ENCODE peak calls at places on chromosomes 6 and 20, in seven cellular contexts. F is cardiac muscle cell, B is WTC11, J is astrocyte, W is heart left ventricle, M is GM20000, Z is pancreas. K is an unnamed sample.
A peak's percentile ranks its signal among the peaks of the same experiment; 100 is the strongest.

GRCh38 chr6:43746071-43746470 is 23.9 kb upstream of the VEGFA start:
- DNase-seq in F (no peak), J (no peak), W (no peak), B (no peak), Z (no peak), M (no peak), K (no peak)

GRCh38 chr20:48617481-48617880 is 210.3 kb downstream of the PREX1 start:
- DNase-seq in J (no peak), F (no peak), M (no peak), W (no peak), B (no peak), Z (no peak), K (no peak)

GRCh38 chr6:22878706-22879105 is 309.3 kb downstream of the HDGFL1 start:
- DNase-seq in W (no peak), Z (no peak), M (no peak), J (peak; percentile 64), B (no peak), F (no peak), K (no peak)

GRCh38 chr6:127818149-127818548 is 82.7 kb downstream of the THEMIS start:
- DNase-seq in B (no peak), J (no peak), W (no peak), Z (no peak), F (no peak), M (no peak), K (no peak)

GRCh38 chr6:137013738-137014602 is 30.8 kb downstream of the IL20RA start:
- DNase-seq in B (no peak), J (peak; percentile 64), M (no peak), W (no peak), Z (no peak), F (peak; percentile 69), K (no peak)

GRCh38 chr20:7911586-7912330 is 28.5 kb downstream of the HAO1 start:
- DNase-seq in M (no peak), W (no peak), J (no peak), F (peak; percentile 18), Z (no peak), B (no peak), K (no peak)

GRCh38 chr6:44630125-44631028 is 242.9 kb downstream of the CDC5L start:
- DNase-seq in F (peak; percentile 86), J (peak; percentile 63), M (peak; percentile 38), Z (no peak), B (peak; percentile 78), W (no peak), K (no peak)

GRCh38 chr6:13351271-13351670 is 22.9 kb upstream of the TBC1D7 start:
- DNase-seq in Z (no peak), F (no peak), M (no peak), B (no peak), W (no peak), J (no peak), K (no peak)

GRCh38 chr6:126826315-126826714 is 292.2 kb upstream of the RSPO3 start:
- DNase-seq in Z (no peak), M (no peak), W (no peak), F (no peak), B (no peak), J (peak; percentile 14), K (no peak)

GRCh38 chr20:32396656-32397160 is 38.6 kb downstream of the ASXL1 start:
- DNase-seq in B (no peak), J (no peak), Z (no peak), F (no peak), W (no peak), M (no peak), K (no peak)

GRCh38 chr6:38876470-38876869 is 161.4 kb downstream of the DNAH8 start:
- DNase-seq in B (no peak), J (peak; percentile 31), W (no peak), Z (no peak), M (peak; percentile 16), F (peak; percentile 58), K (no peak)

GRCh38 chr6:33118525-33119123 is 42.8 kb downstream of the HLA-DPB1 start:
- DNase-seq in F (peak; percentile 62), B (no peak), W (no peak), M (no peak), J (peak; percentile 8), Z (no peak), K (no peak)

GRCh38 chr6:36618366-36619355 is 24.5 kb downstream of the SRSF3 start:
- DNase-seq in Z (no peak), M (no peak), W (no peak), J (no peak), B (peak; percentile 5), F (no peak), K (no peak)

GRCh38 chr6:109441069-109441816 is 719 bp downstream of the SMPD2 start:
- DNase-seq in J (peak; percentile 36), F (peak; percentile 56), M (peak; percentile 56), Z (peak; percentile 65), W (peak; percentile 54), B (peak; percentile 69), K (peak; percentile 60)

GRCh38 chr6:109008537-109008950 is 86.1 kb downstream of the SESN1 start:
- DNase-seq in B (no peak), F (peak; percentile 52), M (no peak), J (peak; percentile 42), Z (no peak), W (no peak), K (no peak)

GRCh38 chr6:57038906-57039305 is 7.6 kb upstream of the KIAA1586 start:
- DNase-seq in F (no peak), M (no peak), J (no peak), B (no peak), W (no peak), Z (no peak), K (no peak)

GRCh38 chr6:57048577-57048976 is 2.1 kb downstream of the KIAA1586 start:
- DNase-seq in B (no peak), J (no peak), Z (no peak), W (no peak), M (no peak), F (no peak), K (no peak)

GRCh38 chr6:57040011-57040410 is 6.5 kb upstream of the KIAA1586 start:
- DNase-seq in Z (no peak), B (peak; percentile 24), W (no peak), M (no peak), J (no peak), F (no peak), K (no peak)

GRCh38 chr6:57044568-57044967 is 1.9 kb upstream of the KIAA1586 start:
- DNase-seq in B (no peak), M (no peak), F (no peak), W (no peak), J (no peak), Z (no peak), K (no peak)
- TF ChIP-seq CTCF in B (no peak), M (no peak), F (no peak), W (no peak), J (no peak), Z (no peak), K (no peak)

GRCh38 chr6:97440590-97441176 is 157.7 kb upstream of the MMS22L start:
- DNase-seq in W (no peak), B (peak; percentile 42), M (no peak), J (peak; percentile 30), Z (no peak), F (peak; percentile 33), K (no peak)
- TF ChIP-seq CTCF in W (no peak), B (no peak), M (no peak), J (peak; percentile 51), Z (no peak), F (peak; percentile 48), K (no peak)

DNA sequence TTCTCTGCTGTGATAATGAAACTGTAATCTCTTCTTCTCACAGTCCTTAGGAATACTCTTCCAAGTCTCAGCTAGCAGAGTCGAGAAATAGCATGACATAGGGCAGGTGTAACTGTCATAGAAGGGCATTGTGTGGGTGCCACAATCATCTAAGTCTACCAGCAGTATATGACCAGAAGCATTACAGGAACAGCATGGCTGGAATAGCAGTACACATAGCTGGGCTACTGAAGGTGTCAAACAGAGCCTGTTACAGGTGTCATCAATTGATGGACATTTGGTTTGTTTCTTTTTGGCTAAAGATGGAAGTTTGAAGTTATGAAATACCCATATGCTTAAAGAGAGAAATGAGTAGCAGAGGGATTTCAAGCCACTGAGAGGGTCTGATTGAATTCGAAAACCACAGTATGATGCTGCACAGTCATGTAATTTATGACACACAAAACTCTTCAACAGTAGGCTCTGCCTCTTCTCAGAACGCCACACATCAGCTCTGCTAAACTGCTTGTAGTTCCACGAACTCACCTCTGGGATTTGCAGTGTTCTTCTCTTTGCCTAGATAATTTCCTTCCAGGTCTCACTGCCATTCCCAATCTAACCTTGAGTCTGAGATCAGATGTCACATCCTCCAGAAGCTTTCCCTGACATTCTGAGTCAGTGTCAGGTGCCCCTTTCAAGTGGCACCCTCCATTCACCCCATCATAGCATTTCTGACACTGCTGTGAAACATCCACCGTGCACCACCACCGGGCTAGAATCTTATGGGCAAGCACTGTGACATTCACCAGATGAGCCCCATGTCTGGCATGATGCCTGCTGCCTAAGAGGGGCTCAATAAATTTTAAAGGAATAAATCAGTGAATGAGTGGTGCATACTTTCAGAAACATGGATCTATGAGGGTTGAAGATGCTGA is 151.0 kb downstream of the ADAT2 start:
- DNase-seq in W (no peak), J (no peak), B (no peak), F (no peak), Z (no peak), M (peak; percentile 38), K (no peak)
- TF ChIP-seq CTCF in W (no peak), J (no peak), B (no peak), F (no peak), Z (no peak), M (no peak), K (no peak)

GRCh38 chr20:15703171-15703911 is 869.9 kb downstream of the KIF16B start:
- DNase-seq in B (no peak), Z (no peak), W (no peak), J (peak; percentile 53), F (no peak), M (no peak), K (no peak)

GRCh38 chr20:15706719-15707118 is 866.5 kb downstream of the KIF16B start:
- DNase-seq in B (no peak), W (no peak), Z (no peak), J (no peak), F (no peak), M (no peak), K (no peak)

GRCh38 chr20:15705975-15706374 is 867.3 kb downstream of the KIF16B start:
- DNase-seq in F (no peak), Z (no peak), M (no peak), W (no peak), B (no peak), J (no peak), K (no peak)

GRCh38 chr20:15711177-15711576 is 862.1 kb downstream of the KIF16B start:
- DNase-seq in J (no peak), W (no peak), B (no peak), M (no peak), F (no peak), Z (no peak), K (no peak)

GRCh38 chr20:15708984-15709598 is 864.2 kb downstream of the KIF16B start:
- DNase-seq in Z (peak; percentile 59), J (no peak), W (no peak), F (peak; percentile 32), B (peak; percentile 91), M (peak; percentile 64), K (no peak)
- TF ChIP-seq CTCF in Z (peak; percentile 45), J (peak; percentile 18), W (no peak), F (peak; percentile 49), B (peak; percentile 81), M (peak; percentile 76), K (peak; percentile 68)